ENCODE peak calls at places on chromosome 17, in six cellular contexts. One of them, this sample, is unnamed.

GRCh38 chr17:66494023-66494803 is 191.8 kb downstream of the PRKCA start:
- DNase-seq in GM20000: no peak
- DNase-seq in NCI-H1092: no peak
- DNase-seq in nucleus accumbens: no peak
- DNase-seq in AG09309: peak; percentile 75
- DNase-seq in effector CD8-positive, alpha-beta T cell: no peak
- DNase-seq in this sample: no peak

GRCh38 chr17:50169121-50169764 is 3.4 kb downstream of the SGCA start:
- DNase-seq in GM20000: peak; percentile 77
- DNase-seq in NCI-H1092: no peak
- DNase-seq in nucleus accumbens: no peak
- DNase-seq in AG09309: no peak
- DNase-seq in effector CD8-positive, alpha-beta T cell: peak; percentile 59
- DNase-seq in this sample: peak; percentile 87

GRCh38 chr17:27616414-27616813 is 14.6 kb upstream of the LGALS9 start:
- DNase-seq in GM20000: no peak
- DNase-seq in NCI-H1092: no peak
- DNase-seq in nucleus accumbens: no peak
- DNase-seq in AG09309: no peak
- DNase-seq in effector CD8-positive, alpha-beta T cell: no peak
- DNase-seq in this sample: no peak

GRCh38 chr17:1165836-1166235 is 13.9 kb downstream of the ABR start:
- DNase-seq in GM20000: no peak
- DNase-seq in NCI-H1092: no peak
- DNase-seq in nucleus accumbens: no peak
- DNase-seq in AG09309: no peak
- DNase-seq in effector CD8-positive, alpha-beta T cell: no peak
- DNase-seq in this sample: no peak

GRCh38 chr17:74770498-74771318 is 5.4 kb downstream of the NAT9 start:
- DNase-seq in GM20000: peak; percentile 76
- DNase-seq in NCI-H1092: peak; percentile 33
- DNase-seq in nucleus accumbens: no peak
- DNase-seq in AG09309: no peak
- DNase-seq in effector CD8-positive, alpha-beta T cell: peak; percentile 61
- DNase-seq in this sample: peak; percentile 77

GRCh38 chr17:76969598-76970172 is 101.5 kb downstream of the MGAT5B start:
- DNase-seq in GM20000: no peak
- DNase-seq in NCI-H1092: peak; percentile 75
- DNase-seq in nucleus accumbens: no peak
- DNase-seq in AG09309: no peak
- DNase-seq in effector CD8-positive, alpha-beta T cell: no peak
- DNase-seq in this sample: no peak

GRCh38 chr17:60863892-60864673 is 186.4 kb downstream of the BCAS3 start:
- DNase-seq in GM20000: peak; percentile 10
- DNase-seq in NCI-H1092: no peak
- DNase-seq in nucleus accumbens: no peak
- DNase-seq in AG09309: no peak
- DNase-seq in effector CD8-positive, alpha-beta T cell: no peak
- DNase-seq in this sample: no peak

GRCh38 chr17:60087882-60088669 is 9.4 kb upstream of the HEATR6 start:
- DNase-seq in GM20000: no peak
- DNase-seq in NCI-H1092: no peak
- DNase-seq in nucleus accumbens: no peak
- DNase-seq in AG09309: no peak
- DNase-seq in effector CD8-positive, alpha-beta T cell: no peak
- DNase-seq in this sample: no peak

GRCh38 chr17:75406222-75406615 is 741 bp upstream of the GRB2 start:
- DNase-seq in GM20000: peak; percentile 25
- DNase-seq in NCI-H1092: no peak
- DNase-seq in nucleus accumbens: no peak
- DNase-seq in AG09309: no peak
- DNase-seq in effector CD8-positive, alpha-beta T cell: no peak
- DNase-seq in this sample: no peak

GRCh38 chr17:37742114-37742761 is 2.6 kb downstream of the HNF1B start:
- DNase-seq in GM20000: peak; percentile 49
- DNase-seq in NCI-H1092: no peak
- DNase-seq in nucleus accumbens: no peak
- DNase-seq in AG09309: no peak
- DNase-seq in effector CD8-positive, alpha-beta T cell: no peak
- DNase-seq in this sample: no peak

GRCh38 chr17:28547623-28548416 is 4.6 kb downstream of the UNC119 start:
- DNase-seq in GM20000: peak; percentile 87
- DNase-seq in NCI-H1092: peak; percentile 45
- DNase-seq in nucleus accumbens: peak; percentile 15
- DNase-seq in AG09309: no peak
- DNase-seq in effector CD8-positive, alpha-beta T cell: peak; percentile 18
- DNase-seq in this sample: peak; percentile 35

GRCh38 chr17:75831032-75831567 is 13.1 kb downstream of the UNC13D start:
- DNase-seq in GM20000: no peak
- DNase-seq in NCI-H1092: no peak
- DNase-seq in nucleus accumbens: no peak
- DNase-seq in AG09309: no peak
- DNase-seq in effector CD8-positive, alpha-beta T cell: no peak
- DNase-seq in this sample: no peak

GRCh38 chr17:49728425-49728824 is 20.7 kb upstream of the SLC35B1 start:
- DNase-seq in GM20000: no peak
- DNase-seq in NCI-H1092: no peak
- DNase-seq in nucleus accumbens: no peak
- DNase-seq in AG09309: no peak
- DNase-seq in effector CD8-positive, alpha-beta T cell: no peak
- DNase-seq in this sample: no peak

GRCh38 chr17:72931635-72932034 is 160.9 kb downstream of the SLC39A11 start:
- DNase-seq in GM20000: peak; percentile 34
- DNase-seq in NCI-H1092: no peak
- DNase-seq in nucleus accumbens: no peak
- DNase-seq in AG09309: no peak
- DNase-seq in effector CD8-positive, alpha-beta T cell: no peak
- DNase-seq in this sample: no peak

GRCh38 chr17:50834786-50835562 is 412 bp upstream of the WFIKKN2 start:
- DNase-seq in GM20000: no peak
- DNase-seq in NCI-H1092: no peak
- DNase-seq in nucleus accumbens: no peak
- DNase-seq in AG09309: no peak
- DNase-seq in effector CD8-positive, alpha-beta T cell: no peak
- DNase-seq in this sample: no peak

GRCh38 chr17:29495011-29495410 is 71.8 kb downstream of the ABHD15 start:
- DNase-seq in GM20000: no peak
- DNase-seq in NCI-H1092: no peak
- DNase-seq in nucleus accumbens: no peak
- DNase-seq in AG09309: no peak
- DNase-seq in effector CD8-positive, alpha-beta T cell: no peak
- DNase-seq in this sample: no peak

GRCh38 chr17:30344283-30345088 is 10.6 kb upstream of the TMIGD1 start:
- DNase-seq in GM20000: no peak
- DNase-seq in NCI-H1092: peak; percentile 66
- DNase-seq in nucleus accumbens: peak; percentile 42
- DNase-seq in AG09309: no peak
- DNase-seq in effector CD8-positive, alpha-beta T cell: no peak
- DNase-seq in this sample: no peak

GRCh38 chr17:80861892-80862291 is 129.7 kb upstream of the CHMP6 start:
- DNase-seq in GM20000: no peak
- DNase-seq in NCI-H1092: no peak
- DNase-seq in nucleus accumbens: peak; percentile 19
- DNase-seq in AG09309: no peak
- DNase-seq in effector CD8-positive, alpha-beta T cell: peak; percentile 9
- DNase-seq in this sample: peak; percentile 39

GRCh38 chr17:8960325-8961144 is 5.0 kb downstream of the PIK3R5 start:
- DNase-seq in GM20000: no peak
- DNase-seq in NCI-H1092: no peak
- DNase-seq in nucleus accumbens: no peak
- DNase-seq in AG09309: no peak
- DNase-seq in effector CD8-positive, alpha-beta T cell: no peak
- DNase-seq in this sample: no peak

GRCh38 chr17:50953831-50954601 is 87.9 kb upstream of the TOB1 start:
- DNase-seq in GM20000: peak; percentile 28
- DNase-seq in NCI-H1092: no peak
- DNase-seq in nucleus accumbens: no peak
- DNase-seq in AG09309: no peak
- DNase-seq in effector CD8-positive, alpha-beta T cell: no peak
- DNase-seq in this sample: no peak

GRCh38 chr17:76079577-76080206 is 710 bp downstream of the ZACN start:
- DNase-seq in GM20000: peak; percentile 45
- DNase-seq in NCI-H1092: no peak
- DNase-seq in nucleus accumbens: no peak
- DNase-seq in AG09309: no peak
- DNase-seq in effector CD8-positive, alpha-beta T cell: no peak
- DNase-seq in this sample: no peak

GRCh38 chr17:68106085-68106484 is 70.5 kb downstream of the KPNA2 start:
- DNase-seq in GM20000: no peak
- DNase-seq in NCI-H1092: no peak
- DNase-seq in nucleus accumbens: no peak
- DNase-seq in AG09309: no peak
- DNase-seq in effector CD8-positive, alpha-beta T cell: no peak
- DNase-seq in this sample: no peak

GRCh38 chr17:77701996-77702395 is 256.5 kb upstream of the TNRC6C start:
- DNase-seq in GM20000: no peak
- DNase-seq in NCI-H1092: no peak
- DNase-seq in nucleus accumbens: no peak
- DNase-seq in AG09309: no peak
- DNase-seq in effector CD8-positive, alpha-beta T cell: no peak
- DNase-seq in this sample: no peak

GRCh38 chr17:11558681-11559234 is 39.5 kb upstream of the DNAH9 start:
- DNase-seq in GM20000: no peak
- DNase-seq in NCI-H1092: no peak
- DNase-seq in nucleus accumbens: no peak
- DNase-seq in AG09309: no peak
- DNase-seq in effector CD8-positive, alpha-beta T cell: no peak
- DNase-seq in this sample: no peak

GRCh38 chr17:15892679-15893332 is 52.1 kb upstream of the ADORA2B start:
- DNase-seq in GM20000: no peak
- DNase-seq in NCI-H1092: no peak
- DNase-seq in nucleus accumbens: no peak
- DNase-seq in AG09309: peak; percentile 44
- DNase-seq in effector CD8-positive, alpha-beta T cell: no peak
- DNase-seq in this sample: no peak

GRCh38 chr17:33832295-33832694 is 422.8 kb upstream of the CCL2 start:
- DNase-seq in GM20000: no peak
- DNase-seq in NCI-H1092: no peak
- DNase-seq in nucleus accumbens: no peak
- DNase-seq in AG09309: no peak
- DNase-seq in effector CD8-positive, alpha-beta T cell: no peak
- DNase-seq in this sample: no peak

GRCh38 chr17:75370288-75370687 is 35.2 kb downstream of the GRB2 start:
- DNase-seq in GM20000: no peak
- DNase-seq in NCI-H1092: no peak
- DNase-seq in nucleus accumbens: no peak
- DNase-seq in AG09309: no peak
- DNase-seq in effector CD8-positive, alpha-beta T cell: no peak
- DNase-seq in this sample: no peak

GRCh38 chr17:7261377-7262191 is 694 bp downstream of the CLDN7 start:
- DNase-seq in GM20000: peak; percentile 76
- DNase-seq in NCI-H1092: no peak
- DNase-seq in nucleus accumbens: no peak
- DNase-seq in AG09309: no peak
- DNase-seq in effector CD8-positive, alpha-beta T cell: no peak
- DNase-seq in this sample: no peak

GRCh38 chr17:27892542-27892865 is 661 bp downstream of the LYRM9 start:
- DNase-seq in GM20000: no peak
- DNase-seq in NCI-H1092: no peak
- DNase-seq in nucleus accumbens: no peak
- DNase-seq in AG09309: no peak
- DNase-seq in effector CD8-positive, alpha-beta T cell: no peak
- DNase-seq in this sample: no peak

GRCh38 chr17:31388351-31388750 is 3.1 kb upstream of the RAB11FIP4 start:
- DNase-seq in GM20000: no peak
- DNase-seq in NCI-H1092: no peak
- DNase-seq in nucleus accumbens: no peak
- DNase-seq in AG09309: no peak
- DNase-seq in effector CD8-positive, alpha-beta T cell: no peak
- DNase-seq in this sample: no peak

GRCh38 chr17:64653325-64653984 is 8.7 kb downstream of the SMURF2 start:
- DNase-seq in GM20000: no peak
- DNase-seq in NCI-H1092: no peak
- DNase-seq in nucleus accumbens: no peak
- DNase-seq in AG09309: no peak
- DNase-seq in effector CD8-positive, alpha-beta T cell: no peak
- DNase-seq in this sample: no peak

GRCh38 chr17:65495255-65496060 is 66.0 kb downstream of the AXIN2 start:
- DNase-seq in GM20000: no peak
- DNase-seq in NCI-H1092: no peak
- DNase-seq in nucleus accumbens: no peak
- DNase-seq in AG09309: no peak
- DNase-seq in effector CD8-positive, alpha-beta T cell: no peak
- DNase-seq in this sample: peak; percentile 27

GRCh38 chr17:67585077-67585602 is 132.6 kb upstream of the NOL11 start:
- DNase-seq in GM20000: no peak
- DNase-seq in NCI-H1092: no peak
- DNase-seq in nucleus accumbens: no peak
- DNase-seq in AG09309: no peak
- DNase-seq in effector CD8-positive, alpha-beta T cell: no peak
- DNase-seq in this sample: no peak

GRCh38 chr17:77943971-77944370 is 14.5 kb upstream of the TNRC6C start:
- DNase-seq in GM20000: no peak
- DNase-seq in NCI-H1092: no peak
- DNase-seq in nucleus accumbens: no peak
- DNase-seq in AG09309: no peak
- DNase-seq in effector CD8-positive, alpha-beta T cell: no peak
- DNase-seq in this sample: no peak

GRCh38 chr17:75641343-75641742 is 8.1 kb downstream of the SMIM5 start:
- DNase-seq in GM20000: no peak
- DNase-seq in NCI-H1092: no peak
- DNase-seq in nucleus accumbens: no peak
- DNase-seq in AG09309: no peak
- DNase-seq in effector CD8-positive, alpha-beta T cell: no peak
- DNase-seq in this sample: no peak

GRCh38 chr17:48589060-48589830 is 796 bp downstream of the HOXB3 start:
- DNase-seq in GM20000: no peak
- DNase-seq in NCI-H1092: no peak
- DNase-seq in nucleus accumbens: no peak
- DNase-seq in AG09309: no peak
- DNase-seq in effector CD8-positive, alpha-beta T cell: no peak
- DNase-seq in this sample: no peak

This sample was measured in naive thymus-derived CD8-positive, alpha-beta T cell.